ENCODE peak calls at places on chromosomes 7 and 10, in seven cellular contexts. G, A, N, B, K, M and O are unnamed samples.

GRCh38 chr10:122587099-122587725 is 26.7 kb downstream of the DMBT1 start:
- DNase-seq in G (no peak), A (no peak), N (no peak), B (no peak), K (no peak), M (no peak), O (no peak)

GRCh38 chr7:133009853-133010252 is 72.0 kb downstream of the CHCHD3 start:
- DNase-seq in G (no peak), A (no peak), N (no peak), B (no peak), K (no peak), M (no peak), O (no peak)

GRCh38 chr10:103448751-103449150 is 3.4 kb downstream of the CALHM2 start:
- DNase-seq in G (no peak), A (peak; percentile 81), N (no peak), B (no peak), K (peak; percentile 60), M (no peak), O (peak; percentile 39)

GRCh38 chr7:12751764-12752163 is 64.3 kb downstream of the ARL4A start:
- DNase-seq in G (no peak), A (no peak), N (no peak), B (no peak), K (no peak), M (no peak), O (no peak)

GRCh38 chr7:132778761-132779160 is 202.5 kb upstream of the PLXNA4 start:
- DNase-seq in G (no peak), A (no peak), N (no peak), B (no peak), K (no peak), M (no peak), O (no peak)

GRCh38 chr7:149716932-149717307 is 56.5 kb downstream of the ZNF467 start:
- DNase-seq in G (no peak), A (no peak), N (no peak), B (no peak), K (no peak), M (no peak), O (no peak)

GRCh38 chr7:45140827-45141226 is 16.8 kb upstream of the RAMP3 start:
- DNase-seq in G (no peak), A (no peak), N (no peak), B (no peak), K (no peak), M (peak; percentile 65), O (no peak)

GRCh38 chr7:122143376-122143750 is 686 bp downstream of the AASS start:
- DNase-seq in G (no peak), A (peak; percentile 48), N (peak; percentile 47), B (no peak), K (peak; percentile 6), M (peak; percentile 7), O (no peak)

GRCh38 chr10:100081075-100082001 is at the start of gene CPN1:
- DNase-seq in G (no peak), A (no peak), N (no peak), B (no peak), K (no peak), M (no peak), O (no peak)

GRCh38 chr7:77326131-77326530 is 90.0 kb downstream of the GSAP start:
- DNase-seq in G (no peak), A (no peak), N (no peak), B (no peak), K (no peak), M (peak; percentile 42), O (no peak)

GRCh38 chr7:22295402-22296264 is 61.3 kb downstream of the RAPGEF5 start:
- DNase-seq in G (no peak), A (no peak), N (peak; percentile 34), B (no peak), K (no peak), M (no peak), O (no peak)

GRCh38 chr10:129658673-129659072 is 191.6 kb downstream of the MGMT start:
- DNase-seq in G (no peak), A (no peak), N (peak; percentile 71), B (peak; percentile 35), K (no peak), M (peak; percentile 7), O (no peak)

GRCh38 chr10:85194685-85195084 is 866.3 kb downstream of the CCSER2 start:
- DNase-seq in G (no peak), A (no peak), N (no peak), B (no peak), K (no peak), M (no peak), O (no peak)

GRCh38 chr7:133886797-133887196 is 240.3 kb upstream of the LRGUK start:
- DNase-seq in G (no peak), A (no peak), N (no peak), B (no peak), K (no peak), M (no peak), O (no peak)

GRCh38 chr7:42272793-42273665 is 36.0 kb upstream of the GLI3 start:
- DNase-seq in G (no peak), A (no peak), N (peak; percentile 43), B (no peak), K (no peak), M (no peak), O (no peak)

GRCh38 chr10:92342801-92343200 is 51.8 kb downstream of the MARCHF5 start:
- DNase-seq in G (peak; percentile 14), A (no peak), N (no peak), B (no peak), K (no peak), M (no peak), O (no peak)

GRCh38 chr10:52583341-52583740 is 189.2 kb downstream of the MBL2 start:
- DNase-seq in G (no peak), A (no peak), N (no peak), B (no peak), K (no peak), M (no peak), O (no peak)

GRCh38 chr10:130301026-130301892 is 165.1 kb downstream of the GLRX3 start:
- DNase-seq in G (no peak), A (peak; percentile 80), N (no peak), B (no peak), K (peak; percentile 11), M (no peak), O (peak; percentile 83)

GRCh38 chr10:125878957-125879835 is 1.9 kb downstream of the DHX32 start:
- DNase-seq in G (peak; percentile 68), A (no peak), N (no peak), B (no peak), K (no peak), M (no peak), O (no peak)

GRCh38 chr10:122144199-122144598 is 126.9 kb upstream of the BTBD16 start:
- DNase-seq in G (no peak), A (no peak), N (no peak), B (no peak), K (no peak), M (no peak), O (no peak)

GRCh38 chr7:7327423-7327822 is 145.1 kb downstream of the C1GALT1 start:
- DNase-seq in G (no peak), A (no peak), N (no peak), B (no peak), K (no peak), M (no peak), O (no peak)

GRCh38 chr7:36110584-36110983 is 42.5 kb upstream of the EEPD1 start:
- DNase-seq in G (no peak), A (no peak), N (no peak), B (no peak), K (no peak), M (no peak), O (no peak)

GRCh38 chr10:29332761-29333148 is 43.9 kb downstream of the LYZL1 start:
- DNase-seq in G (no peak), A (no peak), N (no peak), B (no peak), K (no peak), M (no peak), O (no peak)

DNA sequence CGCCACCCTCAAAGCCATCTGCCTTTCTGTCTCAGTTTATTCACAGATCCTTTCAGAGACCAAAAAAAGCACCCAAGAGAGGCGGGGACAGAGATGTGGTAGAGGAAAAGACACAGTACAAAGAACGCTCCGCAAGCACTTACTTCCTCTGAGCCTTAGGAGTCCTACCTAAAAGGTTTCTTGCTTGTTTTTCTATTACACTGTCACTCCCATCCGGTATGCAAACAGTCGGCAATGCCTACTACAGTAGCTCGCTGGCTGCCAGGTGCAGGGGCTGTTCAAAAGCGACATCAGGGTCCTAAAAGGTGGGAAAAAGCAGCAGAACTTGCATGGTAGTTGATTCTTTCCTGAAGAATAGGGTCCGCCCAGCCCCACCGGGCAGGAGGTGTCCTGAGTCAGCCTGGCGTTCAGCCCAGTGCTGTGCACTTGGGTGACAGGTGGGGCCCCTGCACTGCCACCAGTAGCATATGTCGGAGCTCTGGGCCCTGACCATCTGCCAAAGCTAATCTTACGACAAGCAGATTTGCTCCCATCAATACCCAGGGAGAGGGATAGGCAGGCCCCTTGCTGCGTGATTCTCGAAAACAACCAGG is 685 bp downstream of the TECPR1 start:
- DNase-seq in G (no peak), A (no peak), N (no peak), B (peak; percentile 56), K (no peak), M (peak; percentile 65), O (peak; percentile 74)
- H3K4me3 ChIP-seq in G (peak overlapping the region; percentile 90), A (peak overlapping the region; percentile 75), N (peak overlapping the region; percentile 93), B (peak overlapping the region; percentile 87), K (peak overlapping the region; percentile 82), M (peak overlapping the region; percentile 84), O (peak overlapping the region; percentile 91)

GRCh38 chr7:26937306-26937705 is 72.9 kb upstream of the SKAP2 start:
- DNase-seq in G (peak; percentile 42), A (no peak), N (no peak), B (no peak), K (no peak), M (no peak), O (no peak)

DNA sequence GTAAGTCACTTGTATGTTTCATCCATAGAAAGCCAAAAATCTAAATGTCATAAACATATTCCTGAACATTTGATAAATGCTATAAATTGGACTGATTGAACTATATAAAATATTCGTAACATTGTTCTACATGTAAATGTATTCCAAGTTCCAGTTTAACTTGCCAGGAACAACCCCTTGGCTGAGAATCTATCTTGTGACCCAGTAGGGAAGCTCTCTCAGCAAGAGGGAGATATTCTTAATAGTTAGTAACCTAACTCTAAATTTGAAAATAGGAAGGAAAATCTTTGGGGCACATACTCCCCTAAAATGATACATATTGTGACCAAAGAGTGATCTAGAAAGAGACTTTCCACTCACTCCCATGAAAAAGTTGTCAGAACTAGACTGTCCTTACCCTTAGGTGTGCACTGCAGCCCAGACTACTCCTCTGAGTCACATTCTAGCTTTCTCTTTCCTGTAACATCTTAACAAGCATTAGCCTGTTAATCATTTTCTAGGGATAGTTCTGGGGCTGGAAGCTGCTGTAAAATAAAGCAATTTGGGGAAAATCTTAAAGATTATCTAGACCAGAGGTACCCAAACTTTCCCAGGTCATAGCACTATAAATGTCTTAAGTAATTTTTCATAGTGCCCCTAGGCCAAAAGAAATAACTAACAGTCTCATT is 73.7 kb upstream of the SKAP2 start:
- DNase-seq in G (no peak), A (no peak), N (no peak), B (no peak), K (no peak), M (no peak), O (no peak)
- H3K4me3 ChIP-seq in G (no peak overlapping the region), A (no peak overlapping the region), N (no peak overlapping the region), B (no peak overlapping the region), K (no peak overlapping the region), M (no peak overlapping the region), O (no peak overlapping the region)

GRCh38 chr7:38002689-38003088 is 82.2 kb downstream of the EPDR1 start:
- DNase-seq in G (no peak), A (no peak), N (no peak), B (no peak), K (no peak), M (no peak), O (no peak)
- H3K4me3 ChIP-seq in G (no peak overlapping the region), A (no peak overlapping the region), N (no peak overlapping the region), B (no peak overlapping the region), K (no peak overlapping the region), M (no peak overlapping the region), O (no peak overlapping the region)

GRCh38 chr7:55534916-55535636 is 37.2 kb downstream of the VOPP1 start:
- DNase-seq in G (no peak), A (no peak), N (no peak), B (no peak), K (no peak), M (peak; percentile 92), O (no peak)
- H3K4me3 ChIP-seq in G (no peak overlapping the region), A (no peak overlapping the region), N (no peak overlapping the region), B (no peak overlapping the region), K (no peak overlapping the region), M (peak overlapping the region; percentile 87), O (no peak overlapping the region)